ENCODE peak calls at places on chromosomes 16 and 17, in nine cellular contexts. S is activated effector memory CD4-positive, alpha-beta T cell treated with Interleukin-2 at 50 U/mL for 16 hours; H is spleen; E is NCI-H1436; F is CD8-positive, alpha-beta T cell; P is NCI-H1694; J is choroid plexus epithelial cell; C is fibroblast of mammary gland; O is HEK293T. V is an unnamed sample.

GRCh38 chr17:27834571-27834970 is 34.2 kb upstream of the NOS2 start:
- DNase-seq in H (no peak), E (no peak), P (no peak), F (no peak), C (no peak), J (no peak), S (no peak), O (no peak), V (no peak)

GRCh38 chr17:77863814-77864161 is 94.7 kb upstream of the TNRC6C start:
- DNase-seq in F (no peak), P (no peak), H (peak), C (no peak), J (no peak), O (no peak), S (no peak), E (no peak), V (no peak)

GRCh38 chr16:22232277-22233049 is 26.4 kb downstream of the EEF2K start:
- DNase-seq in C (peak), O (peak), E (no peak), H (no peak), S (no peak), F (no peak), J (peak), P (no peak), V (no peak)

GRCh38 chr17:75908201-75908600 is 3.5 kb upstream of the MRPL38 start:
- DNase-seq in H (no peak), F (no peak), C (no peak), J (no peak), E (no peak), O (no peak), S (no peak), P (no peak), V (no peak)

GRCh38 chr17:1179635-1180433 is at the start of gene ABR:
- DNase-seq in C (no peak), O (peak), J (peak), F (peak), S (peak), E (peak), H (peak), P (no peak), V (peak)

GRCh38 chr17:66941773-66942452 is 22.6 kb upstream of the CACNG4 start:
- DNase-seq in J (no peak), H (peak), P (no peak), S (no peak), E (no peak), C (no peak), F (no peak), O (no peak), V (no peak)

GRCh38 chr17:76584427-76585047 is 1.1 kb downstream of the ST6GALNAC2 start:
- DNase-seq in J (no peak), P (no peak), F (no peak), C (no peak), O (no peak), S (no peak), H (no peak), E (no peak), V (no peak)

GRCh38 chr16:29862383-29862883 is 593 bp downstream of the CDIPT start:
- DNase-seq in C (no peak), H (no peak), O (no peak), P (no peak), E (no peak), F (no peak), S (peak), J (peak), V (peak)

GRCh38 chr17:33012522-33013033 is 20.9 kb downstream of the SPACA3 start:
- DNase-seq in C (peak), H (no peak), O (no peak), S (no peak), P (no peak), J (peak), E (no peak), F (no peak), V (no peak)

GRCh38 chr16:30358990-30359870 is 4.1 kb upstream of the CD2BP2 start:
- DNase-seq in P (no peak), O (no peak), H (peak), E (no peak), C (no peak), J (no peak), S (no peak), F (no peak), V (no peak)

GRCh38 chr16:59848314-59848713 is 1114.2 kb upstream of the GOT2 start:
- DNase-seq in C (no peak), S (no peak), E (no peak), O (no peak), H (no peak), J (no peak), F (no peak), P (no peak), V (peak)

GRCh38 chr17:2593846-2594656 is 597 bp downstream of the PAFAH1B1 start:
- DNase-seq in P (peak), E (peak), C (peak), H (peak), F (peak), S (peak), O (peak), J (peak), V (peak)

GRCh38 chr17:27546624-27547300 is 84.2 kb upstream of the LGALS9 start:
- DNase-seq in E (no peak), O (no peak), S (no peak), P (no peak), J (peak), F (no peak), C (no peak), H (peak), V (no peak)

GRCh38 chr17:74742978-74743545 is 5.4 kb upstream of the NHERF1 start:
- DNase-seq in P (no peak), J (no peak), H (peak), F (no peak), E (no peak), O (no peak), S (no peak), C (no peak), V (no peak)

GRCh38 chr17:78038748-78039288 is 80.3 kb downstream of the TNRC6C start:
- DNase-seq in C (no peak), P (peak), H (no peak), S (no peak), E (no peak), F (no peak), O (no peak), J (no peak), V (no peak)

GRCh38 chr16:49698931-49699715 is 156.8 kb downstream of the ZNF423 start:
- DNase-seq in P (no peak), C (peak), H (no peak), S (no peak), J (peak), O (peak), E (peak), F (no peak), V (no peak)

GRCh38 chr17:74971069-74971841 is 1.3 kb downstream of the HID1 start:
- DNase-seq in J (no peak), C (no peak), E (no peak), P (no peak), F (no peak), S (no peak), H (no peak), O (no peak), V (no peak)

GRCh38 chr16:56113223-56113622 is 78.1 kb upstream of the GNAO1 start:
- DNase-seq in C (no peak), H (no peak), S (no peak), J (no peak), P (no peak), E (no peak), O (no peak), F (no peak), V (no peak)

GRCh38 chr16:88005148-88005547 is 53.9 kb downstream of the BANP start:
- DNase-seq in O (no peak), S (no peak), J (no peak), C (peak), F (no peak), E (no peak), P (no peak), H (no peak), V (no peak)

GRCh38 chr16:11233727-11234376 is 22.2 kb downstream of the SOCS1 start:
- DNase-seq in S (peak), E (no peak), P (no peak), C (no peak), O (no peak), J (no peak), H (no peak), F (peak), V (no peak)

GRCh38 chr16:27174798-27175197 is 28.5 kb upstream of the KDM8 start:
- DNase-seq in F (no peak), S (no peak), E (no peak), H (no peak), J (peak), C (no peak), O (no peak), P (no peak), V (no peak)

GRCh38 chr17:81712468-81713003 is 452 bp downstream of the SLC25A10 start:
- DNase-seq in C (no peak), F (peak), S (no peak), O (peak), E (no peak), P (no peak), H (no peak), J (peak), V (no peak)

GRCh38 chr16:1712791-1713261 is 6.8 kb downstream of the MAPK8IP3 start:
- DNase-seq in F (no peak), O (no peak), H (peak), S (no peak), J (peak), C (peak), E (no peak), P (no peak), V (no peak)

GRCh38 chr17:77330602-77331081 is 189.9 kb downstream of the SEC14L1 start:
- DNase-seq in H (peak), O (no peak), J (no peak), E (no peak), P (no peak), S (no peak), C (no peak), F (no peak), V (no peak)

GRCh38 chr17:65413390-65413789 is 148.1 kb downstream of the AXIN2 start:
- DNase-seq in E (no peak), H (no peak), O (no peak), P (no peak), F (no peak), S (no peak), C (no peak), J (no peak), V (no peak)

GRCh38 chr17:61459968-61460718 is 7.9 kb downstream of the TBX4 start:
- DNase-seq in C (no peak), P (no peak), F (no peak), S (no peak), E (no peak), H (no peak), O (no peak), J (no peak), V (no peak)

GRCh38 chr16:7074715-7075114 is 257.9 kb upstream of the RBFOX1 start:
- DNase-seq in J (no peak), H (no peak), P (no peak), C (no peak), F (no peak), S (no peak), E (no peak), O (no peak), V (no peak)

GRCh38 chr16:6018848-6019489 is 921.4 kb upstream of the EEF2KMT start:
- DNase-seq in P (peak), S (no peak), F (no peak), J (no peak), O (no peak), E (no peak), H (peak), C (no peak), V (no peak)

GRCh38 chr16:4685776-4686496 is 7.4 kb upstream of the NUDT16L1 start:
- DNase-seq in J (no peak), C (no peak), S (no peak), E (no peak), P (no peak), H (peak), O (no peak), F (no peak), V (no peak)

GRCh38 chr17:44308865-44309264 is 464 bp downstream of the RUNDC3A start:
- DNase-seq in J (no peak), C (no peak), E (peak), S (no peak), O (peak), F (no peak), H (peak), P (peak), V (peak)

V was measured in nucleus accumbens.